ENCODE peak calls at places on chromosomes 2 and 18, in ten cellular contexts. One of them, this sample, is unnamed.

GRCh38 chr2:3127279-3127690 is 250.3 kb downstream of the EIPR1 start:
- DNase-seq in mesendoderm: no peak
- DNase-seq in psoas muscle: no peak
- DNase-seq in osteoblast: no peak
- DNase-seq in astrocyte of the spinal cord: no peak
- DNase-seq in AG09309: no peak
- DNase-seq in BE2C: peak
- DNase-seq in kidney: no peak
- DNase-seq in pancreas: no peak
- DNase-seq in IMR-90: no peak
- DNase-seq in this sample: no peak

GRCh38 chr2:171529914-171530313 is 7.6 kb downstream of the CYBRD1 start:
- DNase-seq in pancreas: no peak
- DNase-seq in kidney: no peak
- DNase-seq in mesendoderm: no peak
- DNase-seq in AG09309: no peak
- DNase-seq in psoas muscle: no peak
- DNase-seq in osteoblast: peak
- DNase-seq in BE2C: peak
- DNase-seq in astrocyte of the spinal cord: no peak
- DNase-seq in IMR-90: no peak
- DNase-seq in this sample: no peak

GRCh38 chr2:191678437-191679110 is 638 bp downstream of the NABP1 start:
- DNase-seq in pancreas: peak
- DNase-seq in osteoblast: peak
- DNase-seq in kidney: peak
- DNase-seq in IMR-90: no peak
- DNase-seq in psoas muscle: peak
- DNase-seq in astrocyte of the spinal cord: no peak
- DNase-seq in AG09309: no peak
- DNase-seq in mesendoderm: peak
- DNase-seq in BE2C: peak
- DNase-seq in this sample: no peak

GRCh38 chr2:233111427-233111826 is 51.3 kb downstream of the INPP5D start:
- DNase-seq in IMR-90: no peak
- DNase-seq in kidney: no peak
- DNase-seq in AG09309: no peak
- DNase-seq in mesendoderm: no peak
- DNase-seq in psoas muscle: no peak
- DNase-seq in pancreas: no peak
- DNase-seq in astrocyte of the spinal cord: no peak
- DNase-seq in BE2C: no peak
- DNase-seq in osteoblast: no peak
- DNase-seq in this sample: no peak

GRCh38 chr2:43402002-43402401 is 175.6 kb upstream of the ZFP36L2 start:
- DNase-seq in BE2C: no peak
- DNase-seq in astrocyte of the spinal cord: no peak
- DNase-seq in AG09309: no peak
- DNase-seq in psoas muscle: no peak
- DNase-seq in kidney: no peak
- DNase-seq in pancreas: no peak
- DNase-seq in mesendoderm: no peak
- DNase-seq in osteoblast: no peak
- DNase-seq in IMR-90: no peak
- DNase-seq in this sample: no peak

GRCh38 chr2:55420244-55420713 is 623 bp upstream of the CCDC88A start:
- DNase-seq in psoas muscle: no peak
- DNase-seq in AG09309: no peak
- DNase-seq in BE2C: no peak
- DNase-seq in pancreas: no peak
- DNase-seq in IMR-90: no peak
- DNase-seq in astrocyte of the spinal cord: no peak
- DNase-seq in kidney: no peak
- DNase-seq in osteoblast: peak
- DNase-seq in mesendoderm: no peak
- DNase-seq in this sample: no peak

GRCh38 chr2:32479224-32479623 is 122.4 kb downstream of the BIRC6 start:
- DNase-seq in AG09309: peak
- DNase-seq in mesendoderm: no peak
- DNase-seq in IMR-90: peak
- DNase-seq in kidney: no peak
- DNase-seq in astrocyte of the spinal cord: peak
- DNase-seq in psoas muscle: no peak
- DNase-seq in pancreas: no peak
- DNase-seq in BE2C: no peak
- DNase-seq in osteoblast: peak
- DNase-seq in this sample: no peak

GRCh38 chr18:22363867-22364463 is 53.8 kb downstream of the CTAGE1 start:
- DNase-seq in kidney: no peak
- DNase-seq in osteoblast: no peak
- DNase-seq in pancreas: no peak
- DNase-seq in astrocyte of the spinal cord: no peak
- DNase-seq in BE2C: no peak
- DNase-seq in AG09309: no peak
- DNase-seq in psoas muscle: no peak
- DNase-seq in IMR-90: peak
- DNase-seq in mesendoderm: peak
- DNase-seq in this sample: no peak

GRCh38 chr2:225040862-225041209 is 1.4 kb downstream of the DOCK10 start:
- DNase-seq in osteoblast: peak
- DNase-seq in kidney: no peak
- DNase-seq in psoas muscle: no peak
- DNase-seq in pancreas: no peak
- DNase-seq in mesendoderm: no peak
- DNase-seq in AG09309: no peak
- DNase-seq in IMR-90: peak
- DNase-seq in BE2C: no peak
- DNase-seq in astrocyte of the spinal cord: peak
- DNase-seq in this sample: no peak
- H3K4me3 ChIP-seq in osteoblast: peak
- H3K4me3 ChIP-seq in kidney: peak
- H3K4me3 ChIP-seq in psoas muscle: peak
- H3K4me3 ChIP-seq in pancreas: no peak
- H3K4me3 ChIP-seq in mesendoderm: no peak
- H3K4me3 ChIP-seq in AG09309: peak
- H3K4me3 ChIP-seq in IMR-90: peak
- H3K4me3 ChIP-seq in BE2C: no peak
- H3K4me3 ChIP-seq in astrocyte of the spinal cord: peak
- H3K4me3 ChIP-seq in this sample: peak

GRCh38 chr2:229160984-229161383 is 110.1 kb downstream of the PID1 start:
- DNase-seq in astrocyte of the spinal cord: no peak
- DNase-seq in kidney: no peak
- DNase-seq in AG09309: no peak
- DNase-seq in mesendoderm: no peak
- DNase-seq in psoas muscle: no peak
- DNase-seq in BE2C: no peak
- DNase-seq in osteoblast: no peak
- DNase-seq in IMR-90: no peak
- DNase-seq in pancreas: no peak
- DNase-seq in this sample: no peak

GRCh38 chr2:229159405-229159804 is 111.7 kb downstream of the PID1 start:
- DNase-seq in AG09309: no peak
- DNase-seq in astrocyte of the spinal cord: no peak
- DNase-seq in mesendoderm: no peak
- DNase-seq in IMR-90: no peak
- DNase-seq in BE2C: no peak
- DNase-seq in psoas muscle: no peak
- DNase-seq in kidney: no peak
- DNase-seq in pancreas: no peak
- DNase-seq in osteoblast: no peak
- DNase-seq in this sample: no peak

GRCh38 chr2:229160180-229160579 is 110.9 kb downstream of the PID1 start:
- DNase-seq in IMR-90: no peak
- DNase-seq in osteoblast: no peak
- DNase-seq in astrocyte of the spinal cord: no peak
- DNase-seq in psoas muscle: no peak
- DNase-seq in kidney: no peak
- DNase-seq in AG09309: no peak
- DNase-seq in pancreas: peak
- DNase-seq in BE2C: no peak
- DNase-seq in mesendoderm: no peak
- DNase-seq in this sample: no peak

GRCh38 chr2:229164545-229165249 is 106.4 kb downstream of the PID1 start:
- DNase-seq in mesendoderm: peak
- DNase-seq in kidney: no peak
- DNase-seq in pancreas: no peak
- DNase-seq in BE2C: no peak
- DNase-seq in AG09309: no peak
- DNase-seq in IMR-90: peak
- DNase-seq in psoas muscle: no peak
- DNase-seq in osteoblast: no peak
- DNase-seq in astrocyte of the spinal cord: peak
- DNase-seq in this sample: no peak

DNA sequence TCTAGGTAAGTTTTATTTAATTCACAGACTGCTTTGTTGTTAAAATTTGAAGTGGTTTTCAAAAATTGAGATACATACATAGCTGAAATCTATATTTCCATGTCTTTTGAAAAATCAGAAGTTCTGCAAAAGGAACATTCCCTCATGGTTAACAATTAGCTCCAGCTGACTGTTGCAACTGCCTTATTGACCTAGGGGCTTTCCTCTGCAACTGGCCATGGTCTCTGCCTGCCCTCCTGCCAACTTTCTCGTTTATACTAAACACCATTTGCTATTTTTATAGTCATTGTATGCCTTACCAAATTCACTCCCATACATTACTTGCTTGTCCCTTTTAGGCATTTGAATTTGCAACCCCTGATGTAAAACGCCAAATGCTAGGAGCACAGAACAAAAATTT is 107.2 kb downstream of the PID1 start:
- DNase-seq in osteoblast: no peak
- DNase-seq in BE2C: no peak
- DNase-seq in mesendoderm: no peak
- DNase-seq in pancreas: no peak
- DNase-seq in kidney: no peak
- DNase-seq in IMR-90: no peak
- DNase-seq in psoas muscle: no peak
- DNase-seq in AG09309: no peak
- DNase-seq in astrocyte of the spinal cord: no peak
- DNase-seq in this sample: no peak
- H3K4me3 ChIP-seq in osteoblast: no peak
- H3K4me3 ChIP-seq in BE2C: no peak
- H3K4me3 ChIP-seq in mesendoderm: no peak
- H3K4me3 ChIP-seq in pancreas: no peak
- H3K4me3 ChIP-seq in kidney: no peak
- H3K4me3 ChIP-seq in IMR-90: no peak
- H3K4me3 ChIP-seq in psoas muscle: no peak
- H3K4me3 ChIP-seq in AG09309: no peak
- H3K4me3 ChIP-seq in astrocyte of the spinal cord: no peak
- H3K4me3 ChIP-seq in this sample: no peak

DNA sequence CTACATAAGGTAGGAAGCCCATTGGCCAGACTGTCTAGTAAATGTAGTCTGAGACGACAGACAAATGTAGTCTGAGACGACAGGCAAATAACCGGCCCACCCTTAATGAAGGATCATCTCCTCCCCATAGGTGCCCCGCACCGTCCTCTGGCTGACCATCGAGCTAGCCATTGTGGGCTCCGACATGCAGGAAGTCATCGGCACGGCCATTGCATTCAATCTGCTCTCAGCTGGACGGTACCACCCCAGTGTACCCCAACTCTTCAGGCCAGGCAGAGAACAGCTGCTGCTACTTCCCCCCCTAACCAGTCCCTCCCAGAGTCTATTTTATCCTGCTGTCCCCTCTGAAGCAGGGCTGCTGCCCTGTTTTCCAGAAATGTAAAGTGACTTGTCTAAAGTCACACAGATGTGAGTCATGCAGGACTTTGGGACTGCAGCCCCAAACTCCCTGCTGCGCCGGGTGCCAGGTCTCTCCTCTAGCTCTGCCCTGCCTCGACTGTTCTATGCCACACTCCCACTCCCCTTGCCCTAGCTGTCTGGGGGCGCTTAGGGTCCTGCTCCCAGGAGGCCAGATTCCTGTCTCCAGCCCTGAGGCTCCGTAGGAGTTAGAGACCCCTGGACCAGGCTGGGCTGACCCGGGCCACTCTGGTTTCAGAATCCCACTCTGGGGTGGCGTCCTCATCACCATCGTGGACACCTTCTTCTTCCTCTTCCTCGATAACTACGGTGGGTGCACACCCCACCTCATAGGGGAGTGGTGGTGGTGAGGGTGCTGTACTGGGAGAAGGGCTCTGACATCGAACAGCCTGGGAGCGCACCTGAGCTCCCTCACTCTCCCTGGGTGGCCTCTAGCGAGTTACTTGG is 4.7 kb downstream of the SLC11A1 start:
- DNase-seq in AG09309: no peak
- DNase-seq in pancreas: no peak
- DNase-seq in IMR-90: no peak
- DNase-seq in osteoblast: peak
- DNase-seq in mesendoderm: no peak
- DNase-seq in BE2C: no peak
- DNase-seq in kidney: peak
- DNase-seq in psoas muscle: no peak
- DNase-seq in astrocyte of the spinal cord: no peak
- DNase-seq in this sample: no peak
- H3K4me3 ChIP-seq in AG09309: no peak
- H3K4me3 ChIP-seq in pancreas: no peak
- H3K4me3 ChIP-seq in IMR-90: no peak
- H3K4me3 ChIP-seq in osteoblast: no peak
- H3K4me3 ChIP-seq in mesendoderm: no peak
- H3K4me3 ChIP-seq in BE2C: peak
- H3K4me3 ChIP-seq in kidney: peak
- H3K4me3 ChIP-seq in psoas muscle: no peak
- H3K4me3 ChIP-seq in astrocyte of the spinal cord: no peak
- H3K4me3 ChIP-seq in this sample: no peak

GRCh38 chr2:111905990-111906735 is 7.8 kb downstream of the MERTK start:
- DNase-seq in pancreas: no peak
- DNase-seq in osteoblast: no peak
- DNase-seq in psoas muscle: no peak
- DNase-seq in AG09309: no peak
- DNase-seq in IMR-90: no peak
- DNase-seq in mesendoderm: peak
- DNase-seq in BE2C: no peak
- DNase-seq in kidney: no peak
- DNase-seq in astrocyte of the spinal cord: peak
- DNase-seq in this sample: no peak

GRCh38 chr2:111903930-111904439 is 5.6 kb downstream of the MERTK start:
- DNase-seq in AG09309: no peak
- DNase-seq in astrocyte of the spinal cord: no peak
- DNase-seq in BE2C: no peak
- DNase-seq in pancreas: no peak
- DNase-seq in mesendoderm: no peak
- DNase-seq in psoas muscle: no peak
- DNase-seq in osteoblast: no peak
- DNase-seq in IMR-90: no peak
- DNase-seq in kidney: no peak
- DNase-seq in this sample: no peak

GRCh38 chr2:111900859-111901258 is 2.5 kb downstream of the MERTK start:
- DNase-seq in kidney: no peak
- DNase-seq in AG09309: no peak
- DNase-seq in pancreas: peak
- DNase-seq in psoas muscle: no peak
- DNase-seq in osteoblast: peak
- DNase-seq in astrocyte of the spinal cord: peak
- DNase-seq in mesendoderm: peak
- DNase-seq in BE2C: peak
- DNase-seq in IMR-90: peak
- DNase-seq in this sample: no peak

GRCh38 chr2:111904726-111905476 is 6.5 kb downstream of the MERTK start:
- DNase-seq in psoas muscle: no peak
- DNase-seq in BE2C: no peak
- DNase-seq in pancreas: peak
- DNase-seq in osteoblast: no peak
- DNase-seq in IMR-90: no peak
- DNase-seq in mesendoderm: no peak
- DNase-seq in kidney: no peak
- DNase-seq in AG09309: no peak
- DNase-seq in astrocyte of the spinal cord: no peak
- DNase-seq in this sample: no peak

DNA sequence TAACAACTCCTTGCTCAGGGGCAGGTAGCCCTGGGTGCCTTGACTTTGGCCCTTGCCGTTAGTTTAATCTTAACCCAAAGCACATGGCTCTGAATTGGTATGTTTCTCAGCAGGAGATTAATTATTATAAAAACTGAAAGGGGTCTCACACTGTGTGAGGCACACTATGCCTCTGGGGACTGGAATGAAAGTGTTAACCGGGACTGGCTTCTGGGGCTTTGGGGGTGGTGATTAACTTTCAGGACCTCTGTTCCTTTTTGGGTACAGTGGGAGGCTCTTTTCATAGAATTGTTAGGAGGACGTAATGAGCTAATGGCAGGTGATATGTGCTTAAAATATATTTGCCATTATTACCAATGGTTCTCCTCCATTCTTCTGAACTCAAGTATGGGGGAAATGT is 5.1 kb downstream of the MERTK start:
- DNase-seq in kidney: no peak
- DNase-seq in IMR-90: no peak
- DNase-seq in osteoblast: no peak
- DNase-seq in pancreas: no peak
- DNase-seq in psoas muscle: no peak
- DNase-seq in BE2C: no peak
- DNase-seq in mesendoderm: no peak
- DNase-seq in AG09309: no peak
- DNase-seq in astrocyte of the spinal cord: no peak
- DNase-seq in this sample: no peak
- H3K4me3 ChIP-seq in kidney: no peak
- H3K4me3 ChIP-seq in IMR-90: no peak
- H3K4me3 ChIP-seq in osteoblast: no peak
- H3K4me3 ChIP-seq in pancreas: no peak
- H3K4me3 ChIP-seq in psoas muscle: no peak
- H3K4me3 ChIP-seq in BE2C: no peak
- H3K4me3 ChIP-seq in mesendoderm: no peak
- H3K4me3 ChIP-seq in AG09309: no peak
- H3K4me3 ChIP-seq in astrocyte of the spinal cord: no peak
- H3K4me3 ChIP-seq in this sample: no peak